ENCODE peak calls at places on chromosome 9, in eight cellular contexts. N is BJ, J is epithelial cell of esophagus, M is RWPE1, I is AG04449, S is OCI-LY7, K is cardiac fibroblast, W is GM13977. Q is an unnamed sample.
A peak's percentile ranks its signal among the peaks of the same experiment; 100 is the strongest.

GRCh38 chr9:134624827-134625181 is 16.8 kb upstream of the COL5A1 start:
- DNase-seq in N (peak; percentile 86), J (peak; percentile 3), M (peak; percentile 96), I (peak; percentile 71), S (no peak), K (peak; percentile 91), W (no peak), Q (peak; percentile 66)

GRCh38 chr9:4430492-4431261 is 59.6 kb upstream of the SLC1A1 start:
- DNase-seq in N (no peak), J (no peak), M (no peak), I (no peak), S (peak; percentile 2), K (peak; percentile 21), W (no peak), Q (no peak)

GRCh38 chr9:18456624-18457237 is 17.2 kb upstream of the ADAMTSL1 start:
- DNase-seq in N (no peak), J (no peak), M (no peak), I (no peak), S (no peak), K (no peak), W (no peak), Q (no peak)

GRCh38 chr9:8916771-8917170 is 1117.2 kb upstream of the DMAC1 start:
- DNase-seq in N (no peak), J (no peak), M (no peak), I (no peak), S (no peak), K (no peak), W (no peak), Q (no peak)

GRCh38 chr9:23799521-23799920 is 26.5 kb downstream of the ELAVL2 start:
- DNase-seq in N (no peak), J (no peak), M (no peak), I (no peak), S (no peak), K (no peak), W (no peak), Q (no peak)

GRCh38 chr9:75939712-75940111 is 49.2 kb downstream of the PCSK5 start:
- DNase-seq in N (no peak), J (peak; percentile 19), M (no peak), I (no peak), S (no peak), K (no peak), W (no peak), Q (no peak)

GRCh38 chr9:120531683-120532300 is 48.2 kb downstream of the CDK5RAP2 start:
- DNase-seq in N (no peak), J (peak; percentile 70), M (peak; percentile 74), I (no peak), S (peak; percentile 27), K (peak; percentile 55), W (peak; percentile 36), Q (no peak)

GRCh38 chr9:7363777-7364477 is 435.7 kb downstream of the DMAC1 start:
- DNase-seq in N (no peak), J (no peak), M (no peak), I (no peak), S (no peak), K (no peak), W (no peak), Q (no peak)

GRCh38 chr9:35842795-35843194 is 13.8 kb downstream of the TMEM8B start:
- DNase-seq in N (no peak), J (no peak), M (no peak), I (no peak), S (no peak), K (no peak), W (peak; percentile 80), Q (peak; percentile 6)

GRCh38 chr9:101366038-101366756 is 18.6 kb downstream of the BAAT start:
- DNase-seq in N (peak; percentile 7), J (no peak), M (no peak), I (no peak), S (no peak), K (peak; percentile 6), W (no peak), Q (no peak)

GRCh38 chr9:134365791-134366222 is 39.6 kb downstream of the RXRA start:
- DNase-seq in N (peak; percentile 29), J (peak; percentile 67), M (peak; percentile 95), I (no peak), S (no peak), K (no peak), W (no peak), Q (no peak)

GRCh38 chr9:120151806-120152205 is 428.2 kb downstream of the CDK5RAP2 start:
- DNase-seq in N (no peak), J (no peak), M (no peak), I (no peak), S (no peak), K (no peak), W (no peak), Q (no peak)

GRCh38 chr9:93958875-93959682 is 3.9 kb upstream of the BARX1 start:
- DNase-seq in N (no peak), J (peak; percentile 58), M (no peak), I (no peak), S (no peak), K (peak; percentile 37), W (peak; percentile 58), Q (peak; percentile 27)

GRCh38 chr9:105331160-105331559 is 86.7 kb downstream of the SLC44A1 start:
- DNase-seq in N (no peak), J (no peak), M (no peak), I (no peak), S (no peak), K (no peak), W (no peak), Q (no peak)

GRCh38 chr9:77710276-77710675 is 62.2 kb upstream of the GNA14 start:
- DNase-seq in N (no peak), J (no peak), M (no peak), I (no peak), S (no peak), K (peak; percentile 57), W (no peak), Q (no peak)

GRCh38 chr9:115924669-115924987 is 229.0 kb upstream of the PAPPA start:
- DNase-seq in N (no peak), J (no peak), M (no peak), I (no peak), S (no peak), K (no peak), W (no peak), Q (no peak)

GRCh38 chr9:133160742-133161541 is 2.8 kb downstream of the GBGT1 start:
- DNase-seq in N (no peak), J (peak; percentile 69), M (peak; percentile 89), I (no peak), S (peak; percentile 68), K (peak; percentile 85), W (peak; percentile 88), Q (peak; percentile 34)
- TF ChIP-seq CTCF in N (peak; percentile 83), J (peak; percentile 79), M (peak; percentile 92), I (peak; percentile 77), S (peak; percentile 78), K (peak; percentile 85), W (peak; percentile 73), Q (peak; percentile 79)

DNA sequence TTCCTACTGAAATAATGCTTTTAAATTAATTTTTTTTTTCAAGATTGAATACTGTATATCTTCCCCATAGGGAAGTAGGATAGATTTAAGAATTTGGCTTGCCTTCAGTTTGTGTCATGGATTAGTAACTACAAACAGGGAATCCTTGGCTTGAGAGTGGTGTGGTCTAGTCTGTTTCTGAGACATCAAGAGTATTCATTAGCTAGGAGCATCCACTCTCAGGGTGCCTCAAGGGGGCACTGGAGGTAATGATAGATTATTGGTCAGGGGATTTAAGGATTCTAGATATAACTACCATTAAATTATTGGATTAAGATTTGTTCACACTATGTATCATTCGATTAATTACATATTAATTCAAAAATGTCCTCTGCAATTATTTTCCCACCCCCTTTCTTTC is 91.8 kb upstream of the TXNDC8 start:
- DNase-seq in N (no peak), J (no peak), M (no peak), I (no peak), S (no peak), K (peak; percentile 24), W (no peak), Q (no peak)
- TF ChIP-seq CTCF in N (peak; percentile 13), J (no peak), M (peak; percentile 21), I (peak; percentile 2), S (no peak), K (peak; percentile 24), W (peak; percentile 5), Q (peak; percentile 44)

GRCh38 chr9:37480759-37481158 is 5.0 kb upstream of the POLR1E start:
- DNase-seq in N (no peak), J (no peak), M (no peak), I (no peak), S (peak; percentile 48), K (no peak), W (no peak), Q (no peak)
- TF ChIP-seq CTCF in N (no peak), J (no peak), M (no peak), I (no peak), S (peak; percentile 66), K (no peak), W (no peak), Q (no peak)

GRCh38 chr9:89945133-89945532 is 340.3 kb downstream of the GADD45G start:
- DNase-seq in N (no peak), J (no peak), M (no peak), I (no peak), S (no peak), K (no peak), W (no peak), Q (no peak)
- TF ChIP-seq CTCF in N (no peak), J (no peak), M (no peak), I (no peak), S (peak; percentile 19), K (no peak), W (peak; percentile 8), Q (peak; percentile 33)

DNA sequence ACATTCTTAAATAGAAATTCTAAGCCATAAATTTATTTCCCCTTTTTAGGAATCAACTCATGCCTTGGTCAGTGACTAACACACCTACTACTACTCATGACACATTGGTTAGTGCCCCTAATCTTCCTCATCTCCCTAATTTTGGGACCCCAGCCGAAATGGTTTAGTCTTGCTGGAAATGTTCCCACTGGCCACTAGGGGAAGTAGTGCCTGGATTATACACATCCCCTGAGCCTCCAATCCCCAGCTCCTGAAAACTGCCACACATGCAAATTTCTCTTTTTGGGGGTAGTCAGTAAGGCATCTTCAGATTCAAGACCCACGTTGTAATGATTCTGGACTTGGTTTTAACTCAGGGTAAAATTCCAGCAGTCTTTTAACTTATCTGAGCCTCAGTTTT is 79.8 kb downstream of the HSD17B3 start:
- DNase-seq in N (no peak), J (peak; percentile 7), M (peak; percentile 43), I (no peak), S (peak; percentile 8), K (peak; percentile 17), W (peak; percentile 33), Q (no peak)
- TF ChIP-seq CTCF in N (peak; percentile 31), J (peak; percentile 58), M (peak; percentile 55), I (peak; percentile 11), S (peak; percentile 68), K (peak; percentile 58), W (peak; percentile 32), Q (peak; percentile 77)